ENCODE peak calls at places on chromosomes 6 and 20, in ten cellular contexts. F is NCI-H1092; O is activated T-cell treated with anti-CD3 and anti-CD28 coated beads, Interleukin-2, amount 50 U/mL, for 4 hours; N is activated CD4-positive, CD25-positive, alpha-beta regulatory T cell treated with anti-CD3 and anti-CD28 coated beads, Interleukin-2, amount 50 U/mL, for 72 hours; P is stimulated activated CD8-positive, alpha-beta memory T cell treated with anti-CD3 and anti-CD28 coated beads, Interleukin-4, amount 100 ng/mL, for 24 hours; T is osteocyte; I is retinal pigment epithelial cell; Z is stimulated activated naive CD8-positive, alpha-beta T cell treated with anti-CD3 and anti-CD28 coated beads, Interleukin-15, Interleukin-2, amounts not matched to agents 100 U/mL and 50 U/mL, for 24 hours; D is mucosa of gallbladder; M is hypothalamus. X is an unnamed sample.
A peak's percentile ranks its signal among the peaks of the same experiment; 100 is the strongest.

GRCh38 chr6:23828861-23829260 is 297.2 kb upstream of the NRSN1 start:
- DNase-seq in F (no peak), O (no peak), N (no peak), P (no peak), T (no peak), I (no peak), Z (no peak), D (no peak), M (no peak), X (no peak)

GRCh38 chr6:572596-573265 is 84.2 kb downstream of the HUS1B start:
- DNase-seq in F (no peak), O (no peak), N (no peak), P (no peak), T (no peak), I (no peak), Z (no peak), D (no peak), M (no peak), X (no peak)

GRCh38 chr6:43887340-43887858 is 117.4 kb downstream of the VEGFA start:
- DNase-seq in F (no peak), O (no peak), N (no peak), P (no peak), T (no peak), I (no peak), Z (no peak), D (no peak), M (no peak), X (no peak)

GRCh38 chr6:47478233-47479155 is 905 bp downstream of the CD2AP start:
- DNase-seq in F (no peak), O (no peak), N (no peak), P (no peak), T (no peak), I (no peak), Z (no peak), D (no peak), M (no peak), X (no peak)

GRCh38 chr20:64113444-64113775 is 6.0 kb upstream of the NPBWR2 start:
- DNase-seq in F (no peak), O (no peak), N (no peak), P (no peak), T (no peak), I (no peak), Z (no peak), D (no peak), M (no peak), X (no peak)

GRCh38 chr6:18468162-18468843 is 81.2 kb downstream of the RNF144B start:
- DNase-seq in F (no peak), O (no peak), N (no peak), P (no peak), T (no peak), I (no peak), Z (no peak), D (no peak), M (no peak), X (no peak)

GRCh38 chr20:37796121-37796520 is 102.3 kb downstream of the CTNNBL1 start:
- DNase-seq in F (no peak), O (no peak), N (no peak), P (no peak), T (no peak), I (peak; percentile 3), Z (no peak), D (no peak), M (no peak), X (no peak)

GRCh38 chr6:157596886-157597285 is 215.9 kb downstream of the ZDHHC14 start:
- DNase-seq in F (no peak), O (no peak), N (no peak), P (no peak), T (peak; percentile 56), I (no peak), Z (no peak), D (no peak), M (no peak), X (no peak)

GRCh38 chr6:170276369-170277057 is 14.4 kb downstream of the DLL1 start:
- DNase-seq in F (no peak), O (no peak), N (no peak), P (no peak), T (no peak), I (no peak), Z (no peak), D (peak; percentile 56), M (no peak), X (no peak)

GRCh38 chr20:9413001-9413400 is 101.4 kb upstream of the LAMP5 start:
- DNase-seq in F (no peak), O (no peak), N (no peak), P (no peak), T (no peak), I (no peak), Z (no peak), D (no peak), M (no peak), X (no peak)

GRCh38 chr20:45924391-45925261 is 9.9 kb upstream of the PCIF1 start:
- DNase-seq in F (no peak), O (no peak), N (no peak), P (no peak), T (no peak), I (no peak), Z (no peak), D (peak; percentile 50), M (no peak), X (no peak)

GRCh38 chr6:99334526-99335127 is 14.8 kb downstream of the FAXC start:
- DNase-seq in F (peak; percentile 4), O (no peak), N (no peak), P (no peak), T (no peak), I (peak; percentile 31), Z (peak; percentile 13), D (peak; percentile 25), M (no peak), X (no peak)

GRCh38 chr6:10901751-10902150 is 14.9 kb downstream of the SYCP2L start:
- DNase-seq in F (no peak), O (no peak), N (no peak), P (no peak), T (no peak), I (no peak), Z (no peak), D (no peak), M (no peak), X (no peak)

GRCh38 chr20:17569616-17570346 is at the start of gene DSTN:
- DNase-seq in F (peak; percentile 74), O (peak; percentile 84), N (peak; percentile 86), P (peak; percentile 85), T (peak; percentile 98), I (peak; percentile 82), Z (peak; percentile 90), D (peak; percentile 94), M (peak; percentile 75), X (peak; percentile 82)

X was measured in iPS DF 6.9.